ENCODE peak calls at places on chromosomes 1 and 21, in five cellular contexts. One of them, this sample, is unnamed.

GRCh38 chr1:229714964-229715603 is 89.0 kb downstream of the URB2 start:
- DNase-seq in K562: peak
- DNase-seq in H1: no peak
- DNase-seq in HCT116: peak
- DNase-seq in HepG2: peak
- DNase-seq in this sample: no peak

GRCh38 chr1:94258873-94259331 is 21.5 kb upstream of the ARHGAP29 start:
- DNase-seq in K562: no peak
- DNase-seq in H1: no peak
- DNase-seq in HCT116: peak
- DNase-seq in HepG2: peak
- DNase-seq in this sample: no peak

GRCh38 chr21:14742119-14742518 is 196.0 kb upstream of the SAMSN1 start:
- DNase-seq in K562: no peak
- DNase-seq in H1: no peak
- DNase-seq in HCT116: no peak
- DNase-seq in HepG2: no peak
- DNase-seq in this sample: no peak

GRCh38 chr1:20373764-20374163 is 83.1 kb downstream of the VWA5B1 start:
- DNase-seq in K562: no peak
- DNase-seq in H1: no peak
- DNase-seq in HCT116: no peak
- DNase-seq in HepG2: no peak
- DNase-seq in this sample: no peak

GRCh38 chr1:31381394-31382287 is 8.8 kb upstream of the FABP3 start:
- DNase-seq in K562: no peak
- DNase-seq in H1: no peak
- DNase-seq in HCT116: no peak
- DNase-seq in HepG2: no peak
- DNase-seq in this sample: no peak

GRCh38 chr1:228445867-228446584 is 29.4 kb upstream of the TRIM17 start:
- DNase-seq in K562: no peak
- DNase-seq in H1: no peak
- DNase-seq in HCT116: no peak
- DNase-seq in HepG2: no peak
- DNase-seq in this sample: no peak

GRCh38 chr1:76074321-76075187 is at the start of gene ST6GALNAC3:
- DNase-seq in K562: peak
- DNase-seq in H1: peak
- DNase-seq in HCT116: no peak
- DNase-seq in HepG2: peak
- DNase-seq in this sample: peak

GRCh38 chr1:195604287-195604686 is 1004.0 kb downstream of the KCNT2 start:
- DNase-seq in K562: no peak
- DNase-seq in H1: no peak
- DNase-seq in HCT116: no peak
- DNase-seq in HepG2: no peak
- DNase-seq in this sample: no peak

GRCh38 chr1:155170101-155170785 is 2.9 kb downstream of the KRTCAP2 start:
- DNase-seq in K562: no peak
- DNase-seq in H1: no peak
- DNase-seq in HCT116: no peak
- DNase-seq in HepG2: no peak
- DNase-seq in this sample: no peak

GRCh38 chr1:166969074-166969677 is 6.2 kb downstream of the ILDR2 start:
- DNase-seq in K562: no peak
- DNase-seq in H1: no peak
- DNase-seq in HCT116: no peak
- DNase-seq in HepG2: no peak
- DNase-seq in this sample: no peak

GRCh38 chr1:24325587-24326449 is 6.7 kb downstream of the GRHL3 start:
- DNase-seq in K562: no peak
- DNase-seq in H1: no peak
- DNase-seq in HCT116: no peak
- DNase-seq in HepG2: no peak
- DNase-seq in this sample: no peak

GRCh38 chr21:39321424-39321823 is 8.0 kb upstream of the BRWD1 start:
- DNase-seq in K562: no peak
- DNase-seq in H1: no peak
- DNase-seq in HCT116: no peak
- DNase-seq in HepG2: no peak
- DNase-seq in this sample: no peak

GRCh38 chr1:51684776-51685175 is 67.9 kb downstream of the OSBPL9 start:
- DNase-seq in K562: no peak
- DNase-seq in H1: no peak
- DNase-seq in HCT116: no peak
- DNase-seq in HepG2: peak
- DNase-seq in this sample: no peak

GRCh38 chr1:10888289-10888688 is 91.8 kb upstream of the CASZ1 start:
- DNase-seq in K562: no peak
- DNase-seq in H1: no peak
- DNase-seq in HCT116: no peak
- DNase-seq in HepG2: no peak
- DNase-seq in this sample: no peak

GRCh38 chr1:44330935-44331334 is 24.1 kb downstream of the ERI3 start:
- DNase-seq in K562: no peak
- DNase-seq in H1: no peak
- DNase-seq in HCT116: no peak
- DNase-seq in HepG2: no peak
- DNase-seq in this sample: no peak

GRCh38 chr1:204495078-204495753 is 611 bp upstream of the PIK3C2B start:
- DNase-seq in K562: no peak
- DNase-seq in H1: no peak
- DNase-seq in HCT116: no peak
- DNase-seq in HepG2: no peak
- DNase-seq in this sample: peak

GRCh38 chr1:10267319-10267718 is 56.9 kb downstream of the KIF1B start:
- DNase-seq in K562: no peak
- DNase-seq in H1: no peak
- DNase-seq in HCT116: no peak
- DNase-seq in HepG2: no peak
- DNase-seq in this sample: no peak

GRCh38 chr1:117046781-117047180 is 13.3 kb upstream of the TTF2 start:
- DNase-seq in K562: no peak
- DNase-seq in H1: no peak
- DNase-seq in HCT116: no peak
- DNase-seq in HepG2: no peak
- DNase-seq in this sample: no peak

GRCh38 chr1:89466307-89466925 is 58.2 kb upstream of the LRRC8B start:
- DNase-seq in K562: no peak
- DNase-seq in H1: no peak
- DNase-seq in HCT116: no peak
- DNase-seq in HepG2: no peak
- DNase-seq in this sample: no peak

GRCh38 chr21:35427320-35428040 is 378.4 kb upstream of the RUNX1 start:
- DNase-seq in K562: no peak
- DNase-seq in H1: no peak
- DNase-seq in HCT116: no peak
- DNase-seq in HepG2: no peak
- DNase-seq in this sample: no peak

GRCh38 chr1:226429051-226429461 is 21.2 kb upstream of the PARP1 start:
- DNase-seq in K562: no peak
- DNase-seq in H1: no peak
- DNase-seq in HCT116: no peak
- DNase-seq in HepG2: no peak
- DNase-seq in this sample: no peak

GRCh38 chr1:169348356-169349036 is 19.1 kb downstream of the NME7 start:
- DNase-seq in K562: peak
- DNase-seq in H1: no peak
- DNase-seq in HCT116: peak
- DNase-seq in HepG2: peak
- DNase-seq in this sample: peak

GRCh38 chr21:29394051-29394450 is 95.3 kb downstream of the BACH1 start:
- DNase-seq in K562: no peak
- DNase-seq in H1: no peak
- DNase-seq in HCT116: no peak
- DNase-seq in HepG2: no peak
- DNase-seq in this sample: no peak

GRCh38 chr1:88979054-88979748 is 13.2 kb downstream of the KYAT3 start:
- DNase-seq in K562: no peak
- DNase-seq in H1: no peak
- DNase-seq in HCT116: no peak
- DNase-seq in HepG2: no peak
- DNase-seq in this sample: no peak

GRCh38 chr1:12344611-12345299 is 114.9 kb downstream of the VPS13D start:
- DNase-seq in K562: no peak
- DNase-seq in H1: no peak
- DNase-seq in HCT116: no peak
- DNase-seq in HepG2: no peak
- DNase-seq in this sample: no peak

GRCh38 chr1:175733762-175734161 is 9.6 kb downstream of the TNR start:
- DNase-seq in K562: peak
- DNase-seq in H1: no peak
- DNase-seq in HCT116: no peak
- DNase-seq in HepG2: no peak
- DNase-seq in this sample: no peak

GRCh38 chr21:33101300-33102005 is 31.5 kb downstream of the OLIG1 start:
- DNase-seq in K562: no peak
- DNase-seq in H1: no peak
- DNase-seq in HCT116: no peak
- DNase-seq in HepG2: no peak
- DNase-seq in this sample: no peak

GRCh38 chr1:110337704-110338199 is 1.4 kb upstream of the RBM15 start:
- DNase-seq in K562: peak
- DNase-seq in H1: no peak
- DNase-seq in HCT116: no peak
- DNase-seq in HepG2: peak
- DNase-seq in this sample: peak

GRCh38 chr1:63142001-63142400 is 180.4 kb upstream of the FOXD3 start:
- DNase-seq in K562: no peak
- DNase-seq in H1: no peak
- DNase-seq in HCT116: no peak
- DNase-seq in HepG2: no peak
- DNase-seq in this sample: no peak

GRCh38 chr1:115530407-115530806 is 111.4 kb upstream of the VANGL1 start:
- DNase-seq in K562: no peak
- DNase-seq in H1: no peak
- DNase-seq in HCT116: no peak
- DNase-seq in HepG2: no peak
- DNase-seq in this sample: no peak
- TF ChIP-seq YY1 in K562: no peak
- TF ChIP-seq YY1 in H1: no peak
- TF ChIP-seq YY1 in HCT116: no peak
- TF ChIP-seq YY1 in HepG2: no peak
- TF ChIP-seq YY1 in this sample: no peak

DNA sequence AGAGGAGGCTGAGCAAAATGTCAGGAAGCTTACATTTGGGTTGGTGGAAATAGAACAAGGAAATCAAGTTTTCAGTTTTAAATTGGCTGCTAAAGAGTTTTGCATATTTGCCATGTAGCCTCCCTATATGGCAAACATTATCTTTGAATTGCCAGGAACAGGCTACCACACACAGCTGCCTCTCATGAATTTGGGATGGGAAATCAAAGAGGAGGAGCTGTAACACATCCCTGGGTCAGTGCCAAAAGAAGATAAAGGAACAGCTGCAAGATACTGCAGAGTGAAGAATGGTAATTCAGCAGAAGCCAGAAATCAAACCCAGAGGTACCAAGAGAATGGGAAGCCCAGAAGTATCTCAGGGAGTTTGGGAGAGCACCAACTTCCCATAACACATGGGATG is 18.6 kb upstream of the RASAL2 start:
- DNase-seq in K562: no peak
- DNase-seq in H1: no peak
- DNase-seq in HCT116: no peak
- DNase-seq in HepG2: no peak
- DNase-seq in this sample: no peak
- TF ChIP-seq YY1 in K562: no peak
- TF ChIP-seq YY1 in H1: no peak
- TF ChIP-seq YY1 in HCT116: no peak
- TF ChIP-seq YY1 in HepG2: no peak
- TF ChIP-seq YY1 in this sample: no peak

GRCh38 chr1:42935971-42936308 is 22.7 kb downstream of the SLC2A1 start:
- DNase-seq in K562: no peak
- DNase-seq in H1: no peak
- DNase-seq in HCT116: no peak
- DNase-seq in HepG2: no peak
- DNase-seq in this sample: no peak

GRCh38 chr1:42936309-42937078 is 22.2 kb downstream of the SLC2A1 start:
- DNase-seq in K562: peak
- DNase-seq in H1: no peak
- DNase-seq in HCT116: peak
- DNase-seq in HepG2: no peak
- DNase-seq in this sample: no peak

GRCh38 chr1:42934541-42935312 is 23.9 kb downstream of the SLC2A1 start:
- DNase-seq in K562: no peak
- DNase-seq in H1: no peak
- DNase-seq in HCT116: no peak
- DNase-seq in HepG2: no peak
- DNase-seq in this sample: no peak

GRCh38 chr1:42934111-42934510 is 24.6 kb downstream of the SLC2A1 start:
- DNase-seq in K562: no peak
- DNase-seq in H1: no peak
- DNase-seq in HCT116: no peak
- DNase-seq in HepG2: no peak
- DNase-seq in this sample: no peak

GRCh38 chr1:42935313-42935624 is 23.4 kb downstream of the SLC2A1 start:
- DNase-seq in K562: no peak
- DNase-seq in H1: no peak
- DNase-seq in HCT116: no peak
- DNase-seq in HepG2: no peak
- DNase-seq in this sample: no peak
- TF ChIP-seq YY1 in K562: no peak
- TF ChIP-seq YY1 in H1: no peak
- TF ChIP-seq YY1 in HCT116: no peak
- TF ChIP-seq YY1 in HepG2: no peak
- TF ChIP-seq YY1 in this sample: no peak

DNA sequence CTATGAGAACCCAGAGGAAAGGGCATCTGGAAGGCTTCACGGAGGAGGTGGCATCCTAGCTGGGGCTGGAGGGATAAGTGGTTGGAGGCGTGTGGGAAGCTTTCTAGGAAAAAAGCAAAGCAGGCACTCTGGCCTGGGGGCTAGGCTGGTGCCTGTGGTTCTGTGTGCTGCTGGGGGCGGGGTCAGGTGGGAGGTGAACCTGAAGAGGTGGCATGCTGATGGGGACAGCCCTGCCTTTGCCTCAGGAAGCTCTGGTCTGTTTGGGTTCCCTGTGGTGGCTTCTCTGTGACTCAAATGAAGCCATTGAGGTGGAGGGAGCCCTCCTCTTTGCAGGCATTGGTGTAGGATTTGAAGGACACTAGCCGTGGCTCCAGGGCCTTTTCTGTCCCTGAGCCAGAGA is 221.6 kb upstream of the POU3F1 start:
- DNase-seq in K562: no peak
- DNase-seq in H1: no peak
- DNase-seq in HCT116: no peak
- DNase-seq in HepG2: no peak
- DNase-seq in this sample: no peak
- TF ChIP-seq YY1 in K562: no peak
- TF ChIP-seq YY1 in H1: no peak
- TF ChIP-seq YY1 in HCT116: no peak
- TF ChIP-seq YY1 in HepG2: no peak
- TF ChIP-seq YY1 in this sample: no peak